ENCODE peak calls at places on chromosomes 16 and 17, in four cellular contexts. B is EH; M is AG08396; U is stimulated activated CD8-positive, alpha-beta memory T cell treated with anti-CD3 and anti-CD28 coated beads, Interleukin-7, amount 100 ng/mL, for 24 hours. F is an unnamed sample.

GRCh38 chr16:67942200-67942509 is 1.8 kb downstream of the LCAT start:
- DNase-seq in B (peak; percentile 45), M (peak; percentile 66), U (no peak), F (peak; percentile 78)

GRCh38 chr17:39925282-39926134 is 1.9 kb downstream of the ORMDL3 start:
- DNase-seq in B (no peak), M (no peak), U (no peak), F (no peak)

GRCh38 chr16:154223-155030 is 2.0 kb downstream of the HBZ start:
- DNase-seq in B (peak; percentile 25), M (no peak), U (no peak), F (no peak)

GRCh38 chr17:2874211-2874686 is 78.0 kb downstream of the RAP1GAP2 start:
- DNase-seq in B (no peak), M (no peak), U (no peak), F (no peak)

GRCh38 chr16:30972872-30973271 is 12.1 kb upstream of the HSD3B7 start:
- DNase-seq in B (peak; percentile 47), M (peak; percentile 60), U (no peak), F (no peak)

GRCh38 chr16:4980691-4981090 is 22.6 kb downstream of the SEC14L5 start:
- DNase-seq in B (no peak), M (no peak), U (no peak), F (no peak)

GRCh38 chr17:7588553-7589203 is 1.2 kb downstream of the SOX15 start:
- DNase-seq in B (no peak), M (no peak), U (no peak), F (no peak)

GRCh38 chr17:8825802-8826201 is 26.6 kb upstream of the MFSD6L start:
- DNase-seq in B (no peak), M (no peak), U (no peak), F (no peak)

GRCh38 chr17:67638871-67639270 is 78.9 kb upstream of the NOL11 start:
- DNase-seq in B (no peak), M (no peak), U (no peak), F (no peak)

GRCh38 chr17:44847581-44847980 is at the start of gene HIGD1B:
- DNase-seq in B (no peak), M (no peak), U (no peak), F (no peak)